ENCODE peak calls at places on chromosomes 13 and 19, in eight cellular contexts. R is transverse colon, J is Panc1, S is breast epithelium, G is HCT116, V is sigmoid colon, O is GM23338, W is H1. Y is an unnamed sample. For H3K27me3, the result is how much of the 10 kb centered on the place peaks cover.

GRCh38 chr13:41802684-41803554 is 158.0 kb downstream of the VWA8 start:
- DNase-seq in J (no peak), O (no peak), R (no peak), G (no peak), S (no peak), V (no peak), W (no peak), Y (no peak)

GRCh38 chr19:16946951-16947940 is 58.4 kb downstream of the F2RL3 start:
- DNase-seq in W (no peak), V (no peak), S (no peak), G (no peak), J (no peak), O (no peak), R (no peak), Y (no peak)

GRCh38 chr13:34591801-34592454 is 350.1 kb upstream of the NBEA start:
- DNase-seq in J (no peak), O (no peak), V (no peak), S (no peak), G (no peak), R (no peak), W (no peak), Y (no peak)

GRCh38 chr13:80074143-80074752 is 266.7 kb downstream of the SPRY2 start:
- DNase-seq in V (no peak), S (no peak), O (no peak), W (no peak), J (no peak), G (no peak), R (no peak), Y (no peak)

GRCh38 chr19:29510701-29511265 is 15.0 kb upstream of the VSTM2B start:
- DNase-seq in W (no peak), J (no peak), S (no peak), R (no peak), G (no peak), O (peak), V (peak), Y (peak)

GRCh38 chr19:41409288-41409687 is 11.7 kb downstream of the BCKDHA start:
- DNase-seq in W (no peak), R (no peak), O (no peak), S (peak), J (no peak), V (no peak), G (peak), Y (peak)

GRCh38 chr19:10408511-10409291 is 5.4 kb upstream of the CDC37 start:
- DNase-seq in J (no peak), V (no peak), G (no peak), R (peak), S (no peak), W (no peak), O (no peak), Y (peak)

GRCh38 chr13:26412961-26413716 is 144.3 kb upstream of the WASF3 start:
- DNase-seq in R (no peak), G (no peak), V (no peak), O (no peak), S (no peak), J (no peak), W (no peak), Y (no peak)

GRCh38 chr13:67574320-67575233 is 344.4 kb upstream of the PCDH9 start:
- DNase-seq in O (no peak), V (no peak), W (no peak), J (no peak), R (no peak), G (no peak), S (no peak), Y (no peak)

GRCh38 chr19:51136891-51137551 is 5.1 kb upstream of the SIGLEC7 start:
- DNase-seq in G (no peak), S (no peak), O (no peak), V (peak), J (no peak), W (no peak), R (no peak), Y (no peak)

GRCh38 chr13:72463561-72463960 is 263.9 kb downstream of the MZT1 start:
- DNase-seq in J (no peak), R (peak), O (no peak), V (peak), G (no peak), S (no peak), W (no peak), Y (no peak)

GRCh38 chr13:84430441-84430840 is 548.2 kb upstream of the SLITRK1 start:
- DNase-seq in S (no peak), R (no peak), J (no peak), V (no peak), O (no peak), G (no peak), W (no peak), Y (no peak)

GRCh38 chr19:19865750-19866598 is at the start of gene ZNF253:
- DNase-seq in J (peak), S (peak), V (peak), W (peak), G (no peak), R (peak), O (peak), Y (peak)
- TF ChIP-seq POLR2AphosphoS5 in J (peak), S (peak), V (peak), W (peak), G (no peak), R (peak), O (peak), Y (peak)

GRCh38 chr19:2683430-2683995 is 19.0 kb downstream of the GNG7 start:
- DNase-seq in G (no peak), O (no peak), J (no peak), S (no peak), V (no peak), W (no peak), R (no peak), Y (no peak)

GRCh38 chr19:2680808-2681207 is 21.7 kb downstream of the GNG7 start:
- DNase-seq in R (no peak), V (no peak), G (no peak), S (no peak), W (no peak), O (no peak), J (no peak), Y (no peak)

GRCh38 chr19:2679439-2679838 is 23.1 kb downstream of the GNG7 start:
- DNase-seq in S (no peak), J (no peak), V (no peak), G (no peak), W (no peak), R (no peak), O (no peak), Y (no peak)

GRCh38 chr19:2675892-2676291 is 26.6 kb downstream of the GNG7 start:
- DNase-seq in W (no peak), R (no peak), O (no peak), V (no peak), S (peak), G (no peak), J (no peak), Y (no peak)

DNA sequence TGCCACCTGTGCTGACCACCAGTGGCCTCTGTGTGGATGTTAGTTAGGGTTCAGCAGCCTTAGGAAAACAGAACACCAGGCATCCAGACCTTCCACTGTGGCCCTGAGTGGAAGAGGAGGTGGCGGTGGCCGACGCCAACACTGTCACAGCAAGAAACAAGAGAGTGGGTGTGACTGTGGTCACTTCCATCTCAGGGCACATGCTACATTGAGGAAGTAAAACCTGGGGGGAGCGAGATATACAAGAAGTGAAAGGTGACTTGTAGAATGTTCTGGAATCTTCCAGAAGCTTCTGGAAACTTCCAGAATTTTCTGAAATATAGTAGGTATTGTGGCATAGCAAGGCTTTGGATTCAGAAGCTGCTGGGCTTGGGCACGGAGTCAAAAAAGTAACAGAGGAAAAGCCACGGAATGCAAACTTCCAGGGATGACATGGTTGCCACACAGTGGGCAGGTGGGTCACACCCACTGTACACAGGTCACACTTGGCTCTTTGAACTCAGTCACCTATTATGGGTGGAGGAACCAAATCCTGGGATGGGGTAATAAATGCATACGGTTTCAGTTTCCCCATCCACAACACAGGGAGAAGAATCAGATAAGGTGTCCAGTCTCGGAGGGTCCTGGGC is 24.3 kb downstream of the GNG7 start:
- DNase-seq in J (no peak), O (no peak), W (no peak), G (no peak), R (peak), S (no peak), V (no peak), Y (no peak)
- H3K27me3 ChIP-seq in J (under half), O (under half), W (under half), G (under half), R (under half), S (under half), V (under half), Y (under half)

GRCh38 chr13:77860621-77861020 is 58.0 kb downstream of the EDNRB start:
- DNase-seq in S (no peak), V (no peak), J (no peak), W (no peak), R (no peak), O (no peak), G (no peak), Y (no peak)
- TF ChIP-seq POLR2AphosphoS5 in S (no peak), V (no peak), J (no peak), W (no peak), R (peak), O (no peak), G (no peak), Y (peak)

DNA sequence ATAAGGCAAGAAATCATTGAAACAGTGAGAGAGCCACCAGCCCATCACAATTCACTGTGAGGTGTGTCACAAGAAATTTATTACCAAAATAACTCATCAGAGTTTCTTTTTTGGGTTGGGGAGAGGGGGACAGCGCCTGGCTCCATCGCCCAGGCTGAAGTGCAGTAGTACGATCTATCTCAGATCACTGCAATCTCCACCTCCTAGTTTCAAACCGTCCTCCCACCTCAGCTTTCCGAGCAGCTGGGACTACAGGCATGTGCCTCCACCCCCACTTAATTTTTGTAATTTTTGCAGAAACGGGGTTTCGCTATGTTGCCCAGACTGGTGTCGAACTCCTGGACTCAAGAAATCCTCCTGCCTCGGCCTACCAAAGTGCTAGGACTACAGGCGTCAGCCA is 3.6 kb downstream of the IFNL1 start:
- DNase-seq in J (no peak), W (no peak), O (no peak), R (no peak), V (no peak), G (no peak), S (no peak), Y (no peak)
- H3K27me3 ChIP-seq in J (under half), W (under half), O (under half), R (under half), V (under half), G (under half), S (under half), Y (under half)

GRCh38 chr13:19605161-19605955 is 28.1 kb upstream of the MPHOSPH8 start:
- DNase-seq in W (no peak), R (no peak), O (no peak), V (no peak), J (no peak), G (peak), S (no peak), Y (no peak)

GRCh38 chr13:19606152-19606551 is 27.3 kb upstream of the MPHOSPH8 start:
- DNase-seq in W (no peak), V (no peak), J (no peak), O (no peak), R (no peak), S (no peak), G (no peak), Y (no peak)

GRCh38 chr13:19604306-19604705 is 29.2 kb upstream of the MPHOSPH8 start:
- DNase-seq in W (no peak), S (no peak), V (no peak), R (no peak), O (no peak), G (no peak), J (no peak), Y (no peak)

GRCh38 chr13:19597523-19597922 is 35.9 kb upstream of the MPHOSPH8 start:
- DNase-seq in S (no peak), V (no peak), G (no peak), O (no peak), W (no peak), R (no peak), J (peak), Y (no peak)

GRCh38 chr13:19601749-19602725 is 31.4 kb upstream of the MPHOSPH8 start:
- DNase-seq in V (no peak), G (no peak), W (peak), J (no peak), S (no peak), O (peak), R (peak), Y (peak)
- TF ChIP-seq POLR2AphosphoS5 in V (no peak), G (peak), W (no peak), J (peak), S (no peak), O (no peak), R (no peak), Y (no peak)

GRCh38 chr19:47026156-47026555 is 6.5 kb downstream of the NPAS1 start:
- DNase-seq in J (no peak), O (no peak), V (no peak), G (no peak), W (no peak), S (no peak), R (no peak), Y (no peak)

GRCh38 chr19:47028372-47028672 is 8.7 kb downstream of the NPAS1 start:
- DNase-seq in R (no peak), O (peak), G (no peak), W (no peak), V (no peak), J (no peak), S (no peak), Y (no peak)

GRCh38 chr19:47026889-47027288 is 7.3 kb downstream of the NPAS1 start:
- DNase-seq in S (no peak), O (no peak), R (no peak), J (no peak), G (no peak), W (no peak), V (no peak), Y (no peak)

GRCh38 chr19:47024502-47024901 is 4.9 kb downstream of the NPAS1 start:
- DNase-seq in J (no peak), W (no peak), S (no peak), O (no peak), V (no peak), G (no peak), R (no peak), Y (no peak)

GRCh38 chr19:47027586-47028371 is 8.1 kb downstream of the NPAS1 start:
- DNase-seq in G (no peak), R (no peak), S (no peak), J (no peak), V (no peak), O (no peak), W (no peak), Y (no peak)
- H3K27me3 ChIP-seq in G (under half), R (half or more), S (under half), J (under half), V (under half), O (under half), W (under half), Y (under half)

Y was measured in upper lobe of left lung.